ENCODE peak calls at places on chromosomes 16 and 17, in seven cellular contexts. L is IMR-90, X is H1, P is trophoblast cell, K is H9, E is mesenchymal stem cell, T is mesendoderm. C is an unnamed sample.

GRCh38 chr17:81512984-81513668 is 527 bp upstream of the ACTG1 start:
- DNase-seq in L (peak; percentile 43), X (no peak), P (peak; percentile 46), K (peak; percentile 90), E (peak; percentile 72), T (peak; percentile 87), C (peak; percentile 74)

GRCh38 chr17:49409066-49409465 is 5.6 kb downstream of the PHB1 start:
- DNase-seq in L (no peak), X (no peak), P (no peak), K (no peak), E (no peak), T (no peak), C (no peak)

GRCh38 chr17:61048398-61049106 is 351.1 kb upstream of the TBX2 start:
- DNase-seq in L (no peak), X (no peak), P (no peak), K (no peak), E (peak; percentile 11), T (no peak), C (no peak)

GRCh38 chr16:265002-265529 is 10.7 kb downstream of the RGS11 start:
- DNase-seq in L (no peak), X (no peak), P (no peak), K (no peak), E (no peak), T (no peak), C (no peak)

GRCh38 chr16:81419806-81420205 is 24.8 kb upstream of the CMIP start:
- DNase-seq in L (no peak), X (no peak), P (no peak), K (no peak), E (no peak), T (no peak), C (no peak)

GRCh38 chr16:87392823-87393679 is 915 bp downstream of the MAP1LC3B start:
- DNase-seq in L (peak; percentile 47), X (no peak), P (peak; percentile 73), K (peak; percentile 50), E (peak; percentile 57), T (peak; percentile 69), C (peak; percentile 21)

GRCh38 chr16:74480150-74481029 is 59.1 kb upstream of the CLEC18B start:
- DNase-seq in L (no peak), X (no peak), P (peak; percentile 78), K (no peak), E (no peak), T (peak; percentile 10), C (no peak)

GRCh38 chr16:89093602-89094251 is at the start of gene ACSF3:
- DNase-seq in L (peak; percentile 41), X (no peak), P (no peak), K (no peak), E (peak; percentile 37), T (peak; percentile 19), C (peak; percentile 40)

GRCh38 chr17:78882546-78883089 is 20.4 kb downstream of the CEP295NL start:
- DNase-seq in L (no peak), X (no peak), P (no peak), K (peak; percentile 50), E (no peak), T (peak; percentile 30), C (no peak)

GRCh38 chr17:9973689-9974459 is 68.8 kb upstream of the RCVRN start:
- DNase-seq in L (no peak), X (no peak), P (no peak), K (no peak), E (peak; percentile 24), T (no peak), C (no peak)

GRCh38 chr16:22370038-22370541 is 4.3 kb downstream of the CDR2 start:
- DNase-seq in L (peak; percentile 95), X (no peak), P (peak; percentile 63), K (no peak), E (peak; percentile 60), T (no peak), C (no peak)

GRCh38 chr17:80920406-80920805 is 71.2 kb upstream of the CHMP6 start:
- DNase-seq in L (peak; percentile 38), X (no peak), P (no peak), K (no peak), E (no peak), T (no peak), C (no peak)

GRCh38 chr17:56867948-56868376 is 34.0 kb downstream of the DGKE start:
- DNase-seq in L (peak; percentile 67), X (no peak), P (peak; percentile 83), K (no peak), E (peak; percentile 67), T (no peak), C (no peak)

GRCh38 chr16:71564377-71564967 is 12.4 kb downstream of the TAT start:
- DNase-seq in L (no peak), X (peak; percentile 98), P (no peak), K (no peak), E (no peak), T (no peak), C (no peak)

GRCh38 chr17:78133971-78134898 is 3.7 kb downstream of the TMC8 start:
- DNase-seq in L (peak; percentile 12), X (peak; percentile 72), P (peak; percentile 70), K (peak; percentile 96), E (no peak), T (peak; percentile 94), C (peak; percentile 54)

GRCh38 chr17:40123811-40124114 is 2.0 kb downstream of the MSL1 start:
- DNase-seq in L (no peak), X (no peak), P (no peak), K (no peak), E (no peak), T (no peak), C (no peak)
- H3K4me2 ChIP-seq in L (peak overlapping the region; percentile 89), X (peak overlapping the region; percentile 90), P (peak overlapping the region; percentile 94), K (peak overlapping the region; percentile 69), E (peak overlapping the region; percentile 77), T (peak overlapping the region; percentile 73), C (peak overlapping the region; percentile 89)

GRCh38 chr17:50665838-50666237 is 31.2 kb downstream of the ABCC3 start:
- DNase-seq in L (no peak), X (no peak), P (no peak), K (no peak), E (no peak), T (peak; percentile 79), C (no peak)

GRCh38 chr17:50667259-50668024 is 32.8 kb downstream of the ABCC3 start:
- DNase-seq in L (no peak), X (no peak), P (no peak), K (no peak), E (no peak), T (no peak), C (no peak)

GRCh38 chr17:50668838-50669581 is 34.3 kb downstream of the ABCC3 start:
- DNase-seq in L (no peak), X (no peak), P (no peak), K (no peak), E (no peak), T (no peak), C (no peak)

GRCh38 chr17:50666316-50666715 is 31.6 kb downstream of the ABCC3 start:
- DNase-seq in L (no peak), X (no peak), P (no peak), K (no peak), E (no peak), T (no peak), C (no peak)

GRCh38 chr17:50668025-50668837 is 33.5 kb downstream of the ABCC3 start:
- DNase-seq in L (peak; percentile 41), X (no peak), P (no peak), K (no peak), E (no peak), T (peak; percentile 53), C (no peak)
- H3K4ac ChIP-seq in L (peak overlapping the region; percentile 92), X (peak overlapping the region; percentile 21), P (no peak overlapping the region), K (no peak overlapping the region), E (peak overlapping the region; percentile 82), T (no peak overlapping the region), C (no peak overlapping the region)

GRCh38 chr17:20092292-20092867 is 83.2 kb downstream of the SPECC1 start:
- DNase-seq in L (no peak), X (no peak), P (no peak), K (no peak), E (no peak), T (no peak), C (no peak)

GRCh38 chr17:20091161-20092029 is 82.2 kb downstream of the SPECC1 start:
- DNase-seq in L (no peak), X (no peak), P (no peak), K (no peak), E (peak; percentile 8), T (no peak), C (no peak)

GRCh38 chr17:20092973-20093626 is 83.9 kb downstream of the SPECC1 start:
- DNase-seq in L (no peak), X (no peak), P (no peak), K (no peak), E (no peak), T (peak; percentile 25), C (no peak)

GRCh38 chr17:20087538-20088250 is 78.5 kb downstream of the SPECC1 start:
- DNase-seq in L (no peak), X (no peak), P (no peak), K (no peak), E (no peak), T (no peak), C (no peak)

DNA sequence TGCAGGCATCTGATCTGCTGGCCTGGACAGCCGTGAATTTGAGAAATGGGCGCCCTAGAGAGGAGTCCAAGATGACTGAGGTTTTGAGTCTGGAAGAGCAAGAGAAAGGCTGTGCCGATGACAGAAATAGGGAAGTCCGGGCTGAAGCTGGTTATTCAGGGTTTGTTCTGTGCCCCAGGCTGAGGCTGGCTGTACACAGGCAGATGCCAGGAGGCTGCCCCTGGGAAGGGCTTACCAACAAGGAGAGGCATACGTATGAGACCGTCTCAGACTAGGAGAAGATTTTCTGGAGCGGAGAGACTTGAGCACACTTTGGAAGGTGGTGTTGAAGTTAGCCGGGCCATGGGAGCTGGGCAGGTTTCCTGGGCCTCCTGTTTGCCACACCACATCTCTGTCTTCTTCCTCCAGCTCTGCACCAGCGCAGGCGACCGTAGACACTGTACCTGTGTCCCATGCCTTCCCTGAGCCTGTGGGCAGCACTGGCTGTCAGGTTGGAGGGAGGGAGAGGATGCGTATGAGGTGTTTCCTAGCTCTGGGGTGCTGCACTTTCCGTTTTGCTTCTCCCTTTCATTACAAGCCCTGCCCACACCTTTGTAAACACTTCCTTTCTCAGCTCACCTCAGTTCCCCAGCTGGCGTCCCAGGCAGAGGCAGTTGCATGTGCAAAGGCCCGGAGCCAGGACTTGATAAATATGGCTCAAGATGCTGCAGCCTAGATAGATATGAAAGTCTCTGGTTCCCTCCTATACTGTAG is 80.8 kb downstream of the SPECC1 start:
- DNase-seq in L (no peak), X (no peak), P (no peak), K (no peak), E (no peak), T (no peak), C (no peak)
- H3K9ac ChIP-seq in L (no peak overlapping the region), X (no peak overlapping the region), P (no peak overlapping the region), K (no peak overlapping the region), E (no peak overlapping the region), T (no peak overlapping the region), C (no peak overlapping the region)

GRCh38 chr17:50735287-50735686 is 15.9 kb downstream of the LUC7L3 start:
- DNase-seq in L (no peak), X (no peak), P (no peak), K (no peak), E (no peak), T (no peak), C (no peak)

GRCh38 chr17:50728112-50728429 is 8.7 kb downstream of the LUC7L3 start:
- DNase-seq in L (no peak), X (no peak), P (no peak), K (no peak), E (no peak), T (no peak), C (no peak)

GRCh38 chr17:50737118-50737698 is 17.8 kb downstream of the LUC7L3 start:
- DNase-seq in L (no peak), X (no peak), P (no peak), K (no peak), E (no peak), T (no peak), C (no peak)

GRCh38 chr17:50728881-50729765 is 9.7 kb downstream of the LUC7L3 start:
- DNase-seq in L (no peak), X (no peak), P (no peak), K (no peak), E (no peak), T (no peak), C (no peak)

GRCh38 chr17:50731575-50732460 is 12.4 kb downstream of the LUC7L3 start:
- DNase-seq in L (no peak), X (no peak), P (no peak), K (no peak), E (peak; percentile 25), T (no peak), C (no peak)
- H3K4me2 ChIP-seq in L (no peak overlapping the region), X (no peak overlapping the region), P (no peak overlapping the region), K (no peak overlapping the region), E (no peak overlapping the region), T (no peak overlapping the region), C (no peak overlapping the region)

C was measured in neuronal stem cell.